ENCODE peak calls at places on chromosomes 12 and 14, in ten cellular contexts. D is A549, Q is ovary, P is HepG2, R is transverse colon, U is esophagus muscularis mucosa, H is upper lobe of left lung, M is suprapubic skin, J is sigmoid colon, G is K562. C is an unnamed sample.
A peak's percentile ranks its signal among the peaks of the same experiment; 100 is the strongest.

GRCh38 chr12:115090783-115091182 is 406.8 kb upstream of the TBX3 start:
- DNase-seq in U (no peak), G (no peak), D (no peak), R (no peak), P (no peak), Q (no peak), J (no peak), H (no peak), M (no peak), C (no peak)

GRCh38 chr12:31204995-31205582 is 120.9 kb downstream of the SINHCAF start:
- DNase-seq in R (no peak), Q (no peak), P (no peak), M (no peak), D (no peak), G (no peak), U (no peak), H (no peak), J (no peak), C (no peak)

GRCh38 chr12:12443482-12443881 is 86.6 kb downstream of the BORCS5 start:
- DNase-seq in J (peak; percentile 75), Q (peak; percentile 40), U (no peak), D (no peak), P (no peak), G (no peak), H (no peak), R (no peak), M (no peak), C (no peak)

GRCh38 chr12:120534203-120534702 is at the start of gene RNF10:
- DNase-seq in D (peak; percentile 94), Q (peak; percentile 83), R (peak; percentile 85), M (peak; percentile 84), H (peak; percentile 92), P (peak; percentile 84), G (peak; percentile 87), J (peak; percentile 87), U (peak; percentile 93), C (peak; percentile 51)

GRCh38 chr12:27595231-27595642 is 71.2 kb downstream of the PPFIBP1 start:
- DNase-seq in G (no peak), J (peak; percentile 77), M (no peak), U (no peak), D (peak; percentile 45), Q (peak; percentile 51), R (peak; percentile 10), H (peak; percentile 44), P (peak; percentile 10), C (no peak)

GRCh38 chr14:32507029-32507984 is 178.2 kb downstream of the AKAP6 start:
- DNase-seq in Q (no peak), D (peak; percentile 51), H (no peak), J (no peak), U (no peak), G (no peak), M (no peak), P (no peak), R (no peak), C (no peak)

GRCh38 chr14:20682127-20682434 is 2.3 kb upstream of the RNASE4 start:
- DNase-seq in P (no peak), Q (no peak), J (no peak), G (no peak), U (no peak), D (no peak), M (no peak), H (no peak), R (no peak), C (no peak)

GRCh38 chr12:84738481-84738972 is 174.1 kb downstream of the SLC6A15 start:
- DNase-seq in H (no peak), Q (no peak), D (no peak), U (no peak), G (no peak), R (no peak), J (no peak), P (no peak), M (no peak), C (no peak)

GRCh38 chr12:132729541-132730320 is 19.1 kb downstream of the PGAM5 start:
- DNase-seq in U (no peak), M (no peak), J (no peak), Q (no peak), P (no peak), G (no peak), H (no peak), D (peak; percentile 56), R (no peak), C (no peak)

GRCh38 chr14:37466003-37466622 is 128.9 kb downstream of the FOXA1 start:
- DNase-seq in D (no peak), J (no peak), M (no peak), G (no peak), H (no peak), U (no peak), P (peak; percentile 21), Q (no peak), R (no peak), C (no peak)

GRCh38 chr12:6538420-6539275 is 4.3 kb downstream of the GAPDH start:
- DNase-seq in H (no peak), G (no peak), M (no peak), J (peak; percentile 56), Q (no peak), R (no peak), P (peak; percentile 6), D (peak; percentile 67), U (no peak), C (no peak)

GRCh38 chr14:77139540-77140342 is 1.9 kb downstream of the ZDHHC22 start:
- DNase-seq in U (no peak), M (no peak), Q (no peak), G (peak; percentile 69), J (no peak), R (peak; percentile 22), D (peak; percentile 59), H (peak; percentile 85), P (peak; percentile 29), C (no peak)

GRCh38 chr12:112182499-112182898 is 57.1 kb downstream of the TRAFD1 start:
- DNase-seq in G (no peak), R (no peak), M (no peak), J (peak; percentile 46), P (no peak), H (peak; percentile 79), Q (no peak), D (no peak), U (no peak), C (peak; percentile 43)

GRCh38 chr12:101901782-101902181 is 24.4 kb downstream of the DRAM1 start:
- DNase-seq in J (no peak), Q (no peak), R (no peak), M (no peak), P (no peak), D (no peak), G (no peak), H (no peak), U (no peak), C (no peak)

GRCh38 chr12:127548123-127548553 is 718.8 kb upstream of the TMEM132C start:
- DNase-seq in U (no peak), P (no peak), R (no peak), J (no peak), M (no peak), G (no peak), Q (no peak), D (no peak), H (no peak), C (no peak)

DNA sequence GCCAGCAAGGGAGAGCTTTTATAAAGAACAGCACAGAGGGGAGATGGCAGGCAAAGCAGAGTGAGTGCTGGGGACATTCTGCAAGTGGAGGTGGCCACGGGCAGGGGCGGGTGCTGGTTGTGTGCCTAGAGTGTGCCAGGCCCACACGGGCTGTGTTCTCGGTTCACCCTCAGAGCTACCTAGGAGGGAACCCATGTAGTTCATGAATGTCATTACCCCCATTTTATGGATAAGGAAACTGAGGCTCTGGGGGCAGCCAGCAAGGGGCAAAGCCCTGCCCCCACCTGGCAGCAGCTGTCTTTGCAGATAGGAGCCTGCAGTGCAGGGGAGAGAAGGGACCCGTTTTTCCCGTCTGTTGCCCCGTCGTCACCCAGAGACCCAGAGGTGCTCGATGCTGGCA is 85.2 kb upstream of the NCOR2 start:
- DNase-seq in H (no peak), M (no peak), R (no peak), P (no peak), D (no peak), Q (no peak), G (no peak), J (no peak), U (no peak), C (no peak)
- H3K4me1 ChIP-seq in H (peaks cover 46% of the 10 kb centered on the region), M (peaks cover 15% of the 10 kb centered on the region), R (no peaks in the 10 kb centered on the region), P (peaks cover 11% of the 10 kb centered on the region), D (peaks cover 23% of the 10 kb centered on the region), Q (peaks cover 12% of the 10 kb centered on the region), G (peaks cover 26% of the 10 kb centered on the region), J (no peaks in the 10 kb centered on the region), U (peaks cover 57% of the 10 kb centered on the region), C (no peaks in the 10 kb centered on the region)

GRCh38 chr14:23573384-23573783 is 5.2 kb downstream of the JPH4 start:
- DNase-seq in Q (no peak), P (no peak), D (no peak), G (no peak), M (no peak), U (no peak), R (no peak), H (no peak), J (peak; percentile 48), C (no peak)
- TF ChIP-seq EP300 in Q (no peak), P (no peak), D (no peak), G (no peak), M (no peak), U (no peak), R (no peak), H (no peak), J (no peak), C (no peak)

GRCh38 chr12:113894717-113895116 is 71.4 kb downstream of the RBM19 start:
- DNase-seq in R (no peak), D (no peak), M (no peak), G (no peak), H (no peak), J (no peak), P (no peak), Q (no peak), U (no peak), C (no peak)
- H3K4me1 ChIP-seq in R (no peaks in the 10 kb centered on the region), D (no peaks in the 10 kb centered on the region), M (peaks cover 18% of the 10 kb centered on the region), G (peaks cover 1% of the 10 kb centered on the region), H (no peaks in the 10 kb centered on the region), J (no peaks in the 10 kb centered on the region), P (no peaks in the 10 kb centered on the region), Q (no peaks in the 10 kb centered on the region), U (no peaks in the 10 kb centered on the region), C (peaks cover 31% of the 10 kb centered on the region)

GRCh38 chr12:79935624-79936040 is 735 bp upstream of the PPP1R12A start:
- DNase-seq in H (no peak), M (no peak), J (no peak), D (no peak), G (no peak), R (peak; percentile 30), Q (no peak), U (no peak), P (peak; percentile 8), C (no peak)

GRCh38 chr12:79933043-79933442 is 1.9 kb downstream of the PPP1R12A start:
- DNase-seq in J (no peak), M (no peak), U (no peak), H (no peak), G (no peak), Q (no peak), R (no peak), P (no peak), D (no peak), C (no peak)

GRCh38 chr12:79933580-79934264 is 1.2 kb downstream of the PPP1R12A start:
- DNase-seq in H (no peak), J (no peak), P (no peak), D (no peak), G (no peak), M (no peak), Q (no peak), U (no peak), R (peak; percentile 11), C (no peak)

GRCh38 chr12:79935021-79935623 is at the start of gene PPP1R12A:
- DNase-seq in P (peak; percentile 93), G (peak; percentile 93), R (peak; percentile 97), D (peak; percentile 98), M (peak; percentile 98), U (peak; percentile 98), Q (peak; percentile 97), J (peak; percentile 98), H (peak; percentile 99), C (peak; percentile 94)

GRCh38 chr12:79934309-79935020 is 432 bp downstream of the PPP1R12A start:
- DNase-seq in Q (no peak), H (peak; percentile 90), M (peak; percentile 86), D (no peak), J (peak; percentile 85), R (no peak), U (peak; percentile 93), G (peak; percentile 55), P (peak; percentile 17), C (peak; percentile 26)
- TF ChIP-seq EP300 in Q (no peak), H (no peak), M (no peak), D (no peak), J (no peak), R (no peak), U (no peak), G (no peak), P (no peak), C (no peak)

C was measured in tibial nerve.